ENCODE peak calls at places on chromosomes 13 and 19, in seven cellular contexts. C, S, Z, H, A, W and N are unnamed samples.

GRCh38 chr13:53821632-53822031 is 793.0 kb downstream of the OLFM4 start:
- DNase-seq in C (no peak), S (no peak), Z (no peak), H (no peak), A (no peak), W (no peak), N (no peak)

GRCh38 chr13:100362371-100362770 is 226.2 kb downstream of the GGACT start:
- DNase-seq in C (no peak), S (no peak), Z (no peak), H (no peak), A (no peak), W (no peak), N (no peak)

GRCh38 chr13:34320084-34320483 is 502.1 kb downstream of the RFC3 start:
- DNase-seq in C (no peak), S (no peak), Z (no peak), H (no peak), A (no peak), W (no peak), N (no peak)

GRCh38 chr13:75366380-75367280 is 115.3 kb downstream of the TBC1D4 start:
- DNase-seq in C (no peak), S (no peak), Z (no peak), H (no peak), A (no peak), W (no peak), N (no peak)

GRCh38 chr13:34357435-34358232 is 539.7 kb downstream of the RFC3 start:
- DNase-seq in C (no peak), S (peak; percentile 47), Z (no peak), H (peak; percentile 43), A (peak; percentile 7), W (peak; percentile 80), N (no peak)

GRCh38 chr13:111217661-111218060 is 102.6 kb downstream of the ARHGEF7 start:
- DNase-seq in C (no peak), S (no peak), Z (no peak), H (no peak), A (peak; percentile 33), W (no peak), N (no peak)

GRCh38 chr13:35716644-35717170 is 240.2 kb upstream of the MAB21L1 start:
- DNase-seq in C (no peak), S (no peak), Z (no peak), H (no peak), A (no peak), W (no peak), N (no peak)

GRCh38 chr13:32179708-32180107 is 135.5 kb downstream of the ZAR1L start:
- DNase-seq in C (no peak), S (no peak), Z (no peak), H (no peak), A (no peak), W (no peak), N (no peak)

GRCh38 chr19:35642798-35643254 is 1.3 kb downstream of the ETV2 start:
- DNase-seq in C (no peak), S (no peak), Z (no peak), H (no peak), A (no peak), W (no peak), N (no peak)

GRCh38 chr19:56637976-56638555 is 4.9 kb upstream of the SMIM17 start:
- DNase-seq in C (no peak), S (peak; percentile 1), Z (no peak), H (peak; percentile 47), A (peak; percentile 72), W (peak; percentile 82), N (peak; percentile 1)

GRCh38 chr13:34577051-34577450 is 365.0 kb upstream of the NBEA start:
- DNase-seq in C (no peak), S (no peak), Z (no peak), H (no peak), A (no peak), W (peak; percentile 69), N (peak; percentile 5)

GRCh38 chr13:104984296-104984818 is 1551.1 kb downstream of the EFNB2 start:
- DNase-seq in C (no peak), S (no peak), Z (no peak), H (peak; percentile 62), A (peak; percentile 15), W (peak; percentile 5), N (peak; percentile 26)

GRCh38 chr13:29594310-29594709 is 1.2 kb downstream of the SLC7A1 start:
- DNase-seq in C (no peak), S (peak; percentile 55), Z (no peak), H (peak; percentile 67), A (peak; percentile 69), W (peak; percentile 69), N (peak; percentile 77)

GRCh38 chr19:49912965-49913685 is 15.9 kb upstream of the ATF5 start:
- DNase-seq in C (no peak), S (no peak), Z (no peak), H (no peak), A (no peak), W (no peak), N (no peak)

GRCh38 chr13:50810468-50810867 is 33.0 kb downstream of the DLEU7 start:
- DNase-seq in C (no peak), S (no peak), Z (no peak), H (no peak), A (no peak), W (peak; percentile 43), N (no peak)

GRCh38 chr13:30862707-30863106 is 43.4 kb upstream of the MEDAG start:
- DNase-seq in C (no peak), S (no peak), Z (no peak), H (no peak), A (no peak), W (no peak), N (no peak)

GRCh38 chr19:980133-980998 is 3.8 kb upstream of the WDR18 start:
- DNase-seq in C (no peak), S (no peak), Z (no peak), H (no peak), A (peak; percentile 37), W (no peak), N (no peak)

GRCh38 chr19:15875075-15875474 is 22.8 kb downstream of the CYP4F2 start:
- DNase-seq in C (no peak), S (no peak), Z (no peak), H (no peak), A (no peak), W (no peak), N (no peak)

GRCh38 chr13:39765801-39766463 is 110.5 kb downstream of the COG6 start:
- DNase-seq in C (peak; percentile 70), S (no peak), Z (no peak), H (no peak), A (peak; percentile 49), W (peak; percentile 63), N (no peak)

GRCh38 chr19:34475026-34475974 is 6.3 kb upstream of the WTIP start:
- DNase-seq in C (no peak), S (peak; percentile 76), Z (no peak), H (peak; percentile 68), A (no peak), W (peak; percentile 88), N (peak; percentile 32)

GRCh38 chr19:50482886-50483285 is 6.2 kb upstream of the GARIN5A start:
- DNase-seq in C (no peak), S (no peak), Z (no peak), H (no peak), A (no peak), W (no peak), N (no peak)

GRCh38 chr19:42528354-42529247 is at the start of gene CEACAM1:
- DNase-seq in C (peak; percentile 31), S (no peak), Z (peak; percentile 33), H (no peak), A (peak; percentile 49), W (no peak), N (no peak)

GRCh38 chr19:54352546-54352945 is 12.2 kb downstream of the LAIR1 start:
- DNase-seq in C (no peak), S (no peak), Z (no peak), H (no peak), A (no peak), W (no peak), N (no peak)

GRCh38 chr19:7292950-7293794 is 1.0 kb downstream of the INSR start:
- DNase-seq in C (no peak), S (no peak), Z (no peak), H (no peak), A (peak; percentile 59), W (no peak), N (no peak)

GRCh38 chr13:106986033-106986484 is 418.1 kb upstream of the ARGLU1 start:
- DNase-seq in C (no peak), S (no peak), Z (no peak), H (no peak), A (no peak), W (no peak), N (no peak)

GRCh38 chr19:32252333-32252669 is 93.1 kb upstream of the ZNF507 start:
- DNase-seq in C (no peak), S (no peak), Z (no peak), H (no peak), A (no peak), W (no peak), N (no peak)

GRCh38 chr13:39515231-39515630 is 87.8 kb downstream of the LHFPL6 start:
- DNase-seq in C (no peak), S (no peak), Z (no peak), H (no peak), A (no peak), W (no peak), N (no peak)

GRCh38 chr19:1164684-1165531 is 9.2 kb downstream of the SBNO2 start:
- DNase-seq in C (no peak), S (no peak), Z (no peak), H (no peak), A (no peak), W (no peak), N (no peak)

GRCh38 chr13:42769650-42770049 is 11.7 kb upstream of the FAM216B start:
- DNase-seq in C (no peak), S (no peak), Z (no peak), H (no peak), A (no peak), W (peak; percentile 42), N (no peak)

GRCh38 chr19:35462476-35462953 is 14.5 kb downstream of the FFAR2 start:
- DNase-seq in C (no peak), S (no peak), Z (peak; percentile 77), H (no peak), A (peak; percentile 44), W (no peak), N (no peak)

GRCh38 chr13:73657821-73658540 is 476.2 kb downstream of the KLF12 start:
- DNase-seq in C (no peak), S (no peak), Z (no peak), H (no peak), A (peak; percentile 67), W (no peak), N (no peak)